ENCODE peak calls at places on chromosomes 3 and 15, in eight cellular contexts. U is kidney tubule cell; Q is activated effector memory CD4-positive, alpha-beta T cell treated with Interleukin-2 at 50 U/mL for 16 hours; D is astrocyte of the spinal cord; W is NCI-H2081; Y is GM23248; Z is naive thymus-derived CD8-positive, alpha-beta T cell; K is GM12865. S is an unnamed sample.

GRCh38 chr3:171465768-171466167 is 5.6 kb upstream of the TNIK start:
- DNase-seq in Y (no peak), Q (no peak), W (no peak), Z (no peak), D (no peak), K (no peak), U (no peak), S (no peak)

GRCh38 chr3:49148159-49148558 is 15.3 kb upstream of the LAMB2 start:
- DNase-seq in Z (no peak), Q (no peak), K (no peak), Y (no peak), U (no peak), W (no peak), D (no peak), S (no peak)

GRCh38 chr3:124879395-124879723 is 7.8 kb downstream of the ITGB5 start:
- DNase-seq in W (no peak), D (peak; percentile 39), Y (no peak), K (no peak), Z (no peak), Q (no peak), U (no peak), S (no peak)

GRCh38 chr3:70832035-70832795 is 519.8 kb upstream of the MDFIC2 start:
- DNase-seq in Y (peak; percentile 98), W (no peak), U (peak; percentile 69), D (peak; percentile 80), K (no peak), Q (no peak), Z (no peak), S (peak; percentile 78)

GRCh38 chr3:156271508-156271907 is 151.1 kb downstream of the KCNAB1 start:
- DNase-seq in W (no peak), K (no peak), U (no peak), Q (no peak), Y (no peak), Z (no peak), D (no peak), S (no peak)

GRCh38 chr3:17040322-17040721 is 155.6 kb downstream of the PLCL2 start:
- DNase-seq in W (no peak), Y (no peak), K (no peak), U (no peak), Z (no peak), D (no peak), Q (no peak), S (no peak)

GRCh38 chr3:150059241-150059640 is 88.5 kb upstream of the PFN2 start:
- DNase-seq in Q (no peak), Y (no peak), W (no peak), K (no peak), U (no peak), Z (no peak), D (peak; percentile 78), S (peak; percentile 82)

GRCh38 chr15:101689901-101690300 is 34.4 kb downstream of the TARS3 start:
- DNase-seq in Q (no peak), K (no peak), D (peak; percentile 65), Z (no peak), Y (peak; percentile 66), W (no peak), U (peak; percentile 75), S (peak; percentile 75)

GRCh38 chr15:60679256-60679655 is 200.3 kb upstream of the ICE2 start:
- DNase-seq in Q (no peak), D (peak; percentile 84), U (peak; percentile 36), W (no peak), Y (peak; percentile 76), Z (no peak), K (no peak), S (peak; percentile 1)

GRCh38 chr3:52246728-52247454 is 1.3 kb downstream of the PPM1M start:
- DNase-seq in K (peak; percentile 33), U (no peak), W (no peak), Q (peak; percentile 13), Y (no peak), D (no peak), Z (no peak), S (no peak)

GRCh38 chr3:129343643-129344360 is 65.1 kb downstream of the HMCES start:
- DNase-seq in D (no peak), U (peak; percentile 31), W (no peak), K (no peak), Y (peak; percentile 71), Q (peak; percentile 8), Z (no peak), S (peak; percentile 54)

GRCh38 chr15:59313703-59314332 is 58.9 kb downstream of the MYO1E start:
- DNase-seq in K (peak; percentile 93), Y (peak; percentile 59), Q (no peak), U (peak; percentile 79), W (peak; percentile 87), D (peak; percentile 73), Z (no peak), S (peak; percentile 72)

GRCh38 chr3:141331370-141332318 is 36.7 kb upstream of the ZBTB38 start:
- DNase-seq in K (peak; percentile 71), Z (no peak), W (no peak), Q (no peak), U (peak; percentile 100), Y (peak; percentile 98), D (peak; percentile 98), S (peak; percentile 100)

GRCh38 chr3:103459815-103460214 is 1025.0 kb downstream of the ZPLD1 start:
- DNase-seq in W (no peak), Y (no peak), Z (no peak), K (no peak), U (no peak), D (no peak), Q (no peak), S (no peak)

GRCh38 chr15:47194718-47195117 is 522.6 kb upstream of the SEMA6D start:
- DNase-seq in W (no peak), Q (no peak), D (peak; percentile 54), K (peak; percentile 18), U (peak; percentile 35), Y (peak; percentile 39), Z (no peak), S (peak; percentile 14)

GRCh38 chr3:128518587-128519490 is 25.8 kb upstream of the GATA2 start:
- DNase-seq in Z (no peak), Q (no peak), K (no peak), D (no peak), U (no peak), W (no peak), Y (no peak), S (no peak)

GRCh38 chr3:136929984-136930671 is 27.7 kb upstream of the IL20RB start:
- DNase-seq in Q (no peak), U (peak; percentile 29), D (peak; percentile 15), Z (no peak), K (no peak), W (no peak), Y (peak; percentile 66), S (no peak)

GRCh38 chr3:129277829-129278271 is 820 bp upstream of the HMCES start:
- DNase-seq in Q (no peak), Z (no peak), Y (peak; percentile 47), U (no peak), D (peak; percentile 14), K (no peak), W (peak; percentile 16), S (peak; percentile 29)

GRCh38 chr3:70728311-70728710 is 415.9 kb upstream of the MDFIC2 start:
- DNase-seq in D (peak; percentile 54), Z (no peak), W (no peak), Y (peak; percentile 38), U (no peak), Q (no peak), K (no peak), S (peak; percentile 26)